ENCODE peak calls at places on chromosomes 7 and 10, in seven cellular contexts. One of them, this sample, is unnamed.

GRCh38 chr10:68633816-68634466 is 73.8 kb downstream of the TET1 start:
- DNase-seq in stomach: no peak
- DNase-seq in SK-N-SH: no peak
- DNase-seq in tibial nerve: no peak
- DNase-seq in A549: no peak
- DNase-seq in transverse colon: no peak
- DNase-seq in sigmoid colon: no peak
- DNase-seq in this sample: no peak

GRCh38 chr10:132551093-132551807 is 13.7 kb downstream of the INPP5A start:
- DNase-seq in stomach: no peak
- DNase-seq in SK-N-SH: peak; percentile 23
- DNase-seq in tibial nerve: no peak
- DNase-seq in A549: no peak
- DNase-seq in transverse colon: no peak
- DNase-seq in sigmoid colon: peak; percentile 61
- DNase-seq in this sample: peak; percentile 60

GRCh38 chr7:155228459-155228845 is 69.2 kb upstream of the INSIG1 start:
- DNase-seq in stomach: no peak
- DNase-seq in SK-N-SH: no peak
- DNase-seq in tibial nerve: no peak
- DNase-seq in A549: no peak
- DNase-seq in transverse colon: no peak
- DNase-seq in sigmoid colon: no peak
- DNase-seq in this sample: no peak

GRCh38 chr10:12980080-12980656 is 21.3 kb downstream of the CCDC3 start:
- DNase-seq in stomach: no peak
- DNase-seq in SK-N-SH: peak; percentile 82
- DNase-seq in tibial nerve: no peak
- DNase-seq in A549: no peak
- DNase-seq in transverse colon: no peak
- DNase-seq in sigmoid colon: no peak
- DNase-seq in this sample: peak; percentile 23

GRCh38 chr10:83432296-83433045 is 706.8 kb upstream of the GHITM start:
- DNase-seq in stomach: no peak
- DNase-seq in SK-N-SH: no peak
- DNase-seq in tibial nerve: no peak
- DNase-seq in A549: no peak
- DNase-seq in transverse colon: no peak
- DNase-seq in sigmoid colon: no peak
- DNase-seq in this sample: no peak

GRCh38 chr7:46191776-46192175 is 270.7 kb upstream of the IGFBP3 start:
- DNase-seq in stomach: no peak
- DNase-seq in SK-N-SH: no peak
- DNase-seq in tibial nerve: no peak
- DNase-seq in A549: no peak
- DNase-seq in transverse colon: no peak
- DNase-seq in sigmoid colon: no peak
- DNase-seq in this sample: no peak

GRCh38 chr10:104090597-104090996 is 4.9 kb upstream of the COL17A1 start:
- DNase-seq in stomach: no peak
- DNase-seq in SK-N-SH: no peak
- DNase-seq in tibial nerve: no peak
- DNase-seq in A549: no peak
- DNase-seq in transverse colon: no peak
- DNase-seq in sigmoid colon: no peak
- DNase-seq in this sample: no peak

GRCh38 chr10:123583639-123584418 is 82.3 kb upstream of the GPR26 start:
- DNase-seq in stomach: peak; percentile 84
- DNase-seq in SK-N-SH: peak; percentile 79
- DNase-seq in tibial nerve: peak; percentile 75
- DNase-seq in A549: peak; percentile 68
- DNase-seq in transverse colon: peak; percentile 84
- DNase-seq in sigmoid colon: peak; percentile 96
- DNase-seq in this sample: peak; percentile 84

GRCh38 chr7:157851501-157852067 is 514.8 kb downstream of the DNAJB6 start:
- DNase-seq in stomach: peak; percentile 82
- DNase-seq in SK-N-SH: no peak
- DNase-seq in tibial nerve: peak; percentile 77
- DNase-seq in A549: no peak
- DNase-seq in transverse colon: peak; percentile 49
- DNase-seq in sigmoid colon: peak; percentile 76
- DNase-seq in this sample: no peak

GRCh38 chr7:71783779-71784178 is 628.4 kb downstream of the CALN1 start:
- DNase-seq in stomach: no peak
- DNase-seq in SK-N-SH: no peak
- DNase-seq in tibial nerve: no peak
- DNase-seq in A549: no peak
- DNase-seq in transverse colon: no peak
- DNase-seq in sigmoid colon: no peak
- DNase-seq in this sample: no peak

GRCh38 chr10:90987383-90987782 is 66.5 kb upstream of the ANKRD1 start:
- DNase-seq in stomach: no peak
- DNase-seq in SK-N-SH: no peak
- DNase-seq in tibial nerve: no peak
- DNase-seq in A549: no peak
- DNase-seq in transverse colon: no peak
- DNase-seq in sigmoid colon: no peak
- DNase-seq in this sample: no peak

GRCh38 chr7:157610671-157611295 is 274.0 kb downstream of the DNAJB6 start:
- DNase-seq in stomach: no peak
- DNase-seq in SK-N-SH: no peak
- DNase-seq in tibial nerve: no peak
- DNase-seq in A549: no peak
- DNase-seq in transverse colon: no peak
- DNase-seq in sigmoid colon: no peak
- DNase-seq in this sample: no peak

GRCh38 chr7:94618134-94618533 is 37.8 kb downstream of the SGCE start:
- DNase-seq in stomach: no peak
- DNase-seq in SK-N-SH: no peak
- DNase-seq in tibial nerve: no peak
- DNase-seq in A549: no peak
- DNase-seq in transverse colon: no peak
- DNase-seq in sigmoid colon: no peak
- DNase-seq in this sample: no peak

GRCh38 chr10:4978870-4979269 is 15.7 kb downstream of the AKR1C1 start:
- DNase-seq in stomach: no peak
- DNase-seq in SK-N-SH: no peak
- DNase-seq in tibial nerve: no peak
- DNase-seq in A549: no peak
- DNase-seq in transverse colon: no peak
- DNase-seq in sigmoid colon: no peak
- DNase-seq in this sample: no peak

GRCh38 chr10:24854256-24854655 is 98.2 kb downstream of the PRTFDC1 start:
- DNase-seq in stomach: no peak
- DNase-seq in SK-N-SH: no peak
- DNase-seq in tibial nerve: no peak
- DNase-seq in A549: no peak
- DNase-seq in transverse colon: no peak
- DNase-seq in sigmoid colon: no peak
- DNase-seq in this sample: no peak

GRCh38 chr10:132641966-132642731 is 104.6 kb downstream of the INPP5A start:
- DNase-seq in stomach: no peak
- DNase-seq in SK-N-SH: no peak
- DNase-seq in tibial nerve: no peak
- DNase-seq in A549: no peak
- DNase-seq in transverse colon: no peak
- DNase-seq in sigmoid colon: peak; percentile 65
- DNase-seq in this sample: peak; percentile 45

GRCh38 chr7:150663802-150664494 is 21.6 kb upstream of the GIMAP2 start:
- DNase-seq in stomach: no peak
- DNase-seq in SK-N-SH: no peak
- DNase-seq in tibial nerve: no peak
- DNase-seq in A549: no peak
- DNase-seq in transverse colon: peak; percentile 23
- DNase-seq in sigmoid colon: no peak
- DNase-seq in this sample: no peak

GRCh38 chr10:132142396-132143161 is 44.2 kb upstream of the DPYSL4 start:
- DNase-seq in stomach: peak; percentile 47
- DNase-seq in SK-N-SH: peak; percentile 95
- DNase-seq in tibial nerve: no peak
- DNase-seq in A549: peak; percentile 33
- DNase-seq in transverse colon: peak; percentile 27
- DNase-seq in sigmoid colon: no peak
- DNase-seq in this sample: no peak

GRCh38 chr10:80580811-80581468 is 43.2 kb downstream of the SH2D4B start:
- DNase-seq in stomach: no peak
- DNase-seq in SK-N-SH: no peak
- DNase-seq in tibial nerve: no peak
- DNase-seq in A549: no peak
- DNase-seq in transverse colon: no peak
- DNase-seq in sigmoid colon: no peak
- DNase-seq in this sample: no peak

GRCh38 chr7:2231992-2232765 is 566 bp downstream of the MAD1L1 start:
- DNase-seq in stomach: no peak
- DNase-seq in SK-N-SH: peak; percentile 93
- DNase-seq in tibial nerve: no peak
- DNase-seq in A549: no peak
- DNase-seq in transverse colon: no peak
- DNase-seq in sigmoid colon: no peak
- DNase-seq in this sample: no peak

GRCh38 chr10:24174014-24174413 is 34.9 kb upstream of the KIAA1217 start:
- DNase-seq in stomach: no peak
- DNase-seq in SK-N-SH: no peak
- DNase-seq in tibial nerve: no peak
- DNase-seq in A549: no peak
- DNase-seq in transverse colon: no peak
- DNase-seq in sigmoid colon: no peak
- DNase-seq in this sample: no peak

GRCh38 chr10:7481382-7481765 is 70.5 kb upstream of the SFMBT2 start:
- DNase-seq in stomach: no peak
- DNase-seq in SK-N-SH: no peak
- DNase-seq in tibial nerve: no peak
- DNase-seq in A549: no peak
- DNase-seq in transverse colon: no peak
- DNase-seq in sigmoid colon: no peak
- DNase-seq in this sample: no peak

GRCh38 chr10:7484456-7485266 is 73.8 kb upstream of the SFMBT2 start:
- DNase-seq in stomach: no peak
- DNase-seq in SK-N-SH: peak; percentile 47
- DNase-seq in tibial nerve: no peak
- DNase-seq in A549: no peak
- DNase-seq in transverse colon: peak; percentile 40
- DNase-seq in sigmoid colon: no peak
- DNase-seq in this sample: no peak

GRCh38 chr10:7483848-7484247 is 73.0 kb upstream of the SFMBT2 start:
- DNase-seq in stomach: no peak
- DNase-seq in SK-N-SH: no peak
- DNase-seq in tibial nerve: no peak
- DNase-seq in A549: no peak
- DNase-seq in transverse colon: no peak
- DNase-seq in sigmoid colon: no peak
- DNase-seq in this sample: no peak

GRCh38 chr10:7480742-7481381 is 70.0 kb upstream of the SFMBT2 start:
- DNase-seq in stomach: no peak
- DNase-seq in SK-N-SH: no peak
- DNase-seq in tibial nerve: no peak
- DNase-seq in A549: no peak
- DNase-seq in transverse colon: no peak
- DNase-seq in sigmoid colon: no peak
- DNase-seq in this sample: no peak

GRCh38 chr10:7482992-7483391 is 72.2 kb upstream of the SFMBT2 start:
- DNase-seq in stomach: no peak
- DNase-seq in SK-N-SH: no peak
- DNase-seq in tibial nerve: no peak
- DNase-seq in A549: no peak
- DNase-seq in transverse colon: no peak
- DNase-seq in sigmoid colon: no peak
- DNase-seq in this sample: no peak
- H3K4me1 ChIP-seq in stomach: no peaks in the 10 kb centered on the region
- H3K4me1 ChIP-seq in SK-N-SH: peaks cover 5% of the 10 kb centered on the region
- H3K4me1 ChIP-seq in tibial nerve: peaks cover 7% of the 10 kb centered on the region
- H3K4me1 ChIP-seq in A549: no peaks in the 10 kb centered on the region
- H3K4me1 ChIP-seq in transverse colon: no peaks in the 10 kb centered on the region
- H3K4me1 ChIP-seq in sigmoid colon: no peaks in the 10 kb centered on the region
- H3K4me1 ChIP-seq in this sample: no peaks in the 10 kb centered on the region

GRCh38 chr10:106513328-106513727 is 651.2 kb downstream of the SORCS1 start:
- DNase-seq in stomach: no peak
- DNase-seq in SK-N-SH: no peak
- DNase-seq in tibial nerve: no peak
- DNase-seq in A549: no peak
- DNase-seq in transverse colon: no peak
- DNase-seq in sigmoid colon: no peak
- DNase-seq in this sample: no peak
- TF ChIP-seq EP300 in stomach: no peak
- TF ChIP-seq EP300 in SK-N-SH: no peak
- TF ChIP-seq EP300 in tibial nerve: no peak
- TF ChIP-seq EP300 in A549: no peak
- TF ChIP-seq EP300 in transverse colon: no peak
- TF ChIP-seq EP300 in sigmoid colon: no peak
- TF ChIP-seq EP300 in this sample: no peak

DNA sequence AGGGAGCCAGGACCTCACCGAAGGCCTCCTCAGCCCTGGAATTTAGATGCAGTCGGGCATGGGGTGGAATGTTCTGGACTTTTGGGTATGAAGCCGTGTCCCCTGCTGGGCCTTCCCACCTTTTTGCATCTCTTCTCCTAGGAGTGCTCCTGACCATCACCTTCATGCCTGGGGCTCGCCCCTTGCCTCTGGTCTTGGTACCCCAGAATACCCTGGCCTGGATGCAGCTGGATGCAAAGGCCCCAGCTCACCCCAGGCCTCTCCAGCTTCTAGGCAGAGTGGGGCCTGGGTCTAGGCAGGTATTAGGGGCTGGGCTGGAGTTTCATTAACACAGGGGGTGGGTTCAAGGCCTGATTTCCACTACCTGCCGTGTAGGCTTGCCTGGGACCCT is 9.9 kb downstream of the AQP1 start:
- DNase-seq in stomach: no peak
- DNase-seq in SK-N-SH: peak; percentile 31
- DNase-seq in tibial nerve: no peak
- DNase-seq in A549: no peak
- DNase-seq in transverse colon: peak; percentile 6
- DNase-seq in sigmoid colon: no peak
- DNase-seq in this sample: peak; percentile 38
- H3K4me1 ChIP-seq in stomach: no peaks in the 10 kb centered on the region
- H3K4me1 ChIP-seq in SK-N-SH: peaks cover 35% of the 10 kb centered on the region
- H3K4me1 ChIP-seq in tibial nerve: peaks cover 6% of the 10 kb centered on the region
- H3K4me1 ChIP-seq in A549: peaks cover 12% of the 10 kb centered on the region
- H3K4me1 ChIP-seq in transverse colon: peaks cover 20% of the 10 kb centered on the region
- H3K4me1 ChIP-seq in sigmoid colon: peaks cover 35% of the 10 kb centered on the region
- H3K4me1 ChIP-seq in this sample: peaks cover 15% of the 10 kb centered on the region

DNA sequence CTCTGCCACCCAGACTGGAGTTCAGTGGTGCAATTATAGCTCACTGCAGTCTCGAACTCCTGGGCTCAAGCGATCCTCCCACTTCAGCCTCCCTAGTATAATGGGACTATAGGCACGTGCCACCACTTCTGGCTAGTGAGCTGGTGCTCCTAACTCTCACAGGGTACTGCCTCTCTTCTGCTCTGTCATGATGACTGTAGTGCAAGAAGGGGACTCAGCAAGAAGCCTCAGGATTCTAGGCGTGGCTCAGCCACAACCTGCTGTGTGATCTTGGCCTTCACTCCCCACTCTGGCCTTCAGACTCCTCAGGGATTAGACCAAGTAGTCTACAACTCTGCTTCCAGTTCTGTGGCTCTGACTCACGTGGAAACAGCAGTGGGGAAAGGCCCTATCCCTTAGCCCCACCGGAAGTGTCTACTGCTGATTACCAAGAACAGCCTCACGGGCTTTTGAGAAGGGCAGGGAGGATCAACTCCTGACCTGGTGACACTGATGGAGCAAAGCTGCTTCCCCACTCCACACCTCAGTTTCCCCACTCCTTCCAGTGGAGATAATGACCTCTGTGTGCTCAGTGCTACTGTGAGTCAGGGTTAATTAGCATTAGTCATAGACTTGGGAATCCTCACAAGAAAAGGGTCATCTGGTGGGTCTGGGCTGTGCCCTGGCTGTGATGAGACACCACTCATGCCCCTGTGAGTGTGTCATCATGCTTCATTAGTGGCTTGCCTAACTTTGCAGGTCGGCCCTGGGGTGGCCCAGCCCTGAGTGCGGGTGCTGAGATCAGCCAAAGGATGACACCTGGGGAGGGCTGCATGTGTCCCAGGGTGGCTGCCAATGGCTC is 41.1 kb downstream of the ZC3HC1 start:
- DNase-seq in stomach: peak; percentile 31
- DNase-seq in SK-N-SH: peak; percentile 33
- DNase-seq in tibial nerve: no peak
- DNase-seq in A549: peak; percentile 91
- DNase-seq in transverse colon: peak; percentile 31
- DNase-seq in sigmoid colon: peak; percentile 60
- DNase-seq in this sample: peak; percentile 73
- TF ChIP-seq EP300 in stomach: no peak
- TF ChIP-seq EP300 in SK-N-SH: peak; percentile 84
- TF ChIP-seq EP300 in tibial nerve: no peak
- TF ChIP-seq EP300 in A549: no peak
- TF ChIP-seq EP300 in transverse colon: no peak
- TF ChIP-seq EP300 in sigmoid colon: no peak
- TF ChIP-seq EP300 in this sample: no peak

This sample was measured in suprapubic skin.